ENCODE peak calls at places on chromosome 1, in four cellular contexts. M, S, O and G are unnamed samples.

GRCh38 chr1:8671313-8671917 is 146.0 kb downstream of the RERE start:
- DNase-seq in O (peak; percentile 71), S (no peak), M (peak; percentile 91), G (peak; percentile 56)

GRCh38 chr1:169692766-169693460 is 18.5 kb downstream of the SELL start:
- DNase-seq in M (no peak), S (no peak), O (no peak), G (no peak)

GRCh38 chr1:117570988-117571409 is 34.8 kb upstream of the TENT5C start:
- DNase-seq in O (peak; percentile 83), M (no peak), S (no peak), G (no peak)

GRCh38 chr1:38915352-38915948 is 26.2 kb downstream of the RHBDL2 start:
- DNase-seq in M (no peak), S (no peak), O (no peak), G (peak; percentile 15)

GRCh38 chr1:156155760-156156495 is 2.5 kb downstream of the SEMA4A start:
- DNase-seq in S (no peak), O (no peak), M (no peak), G (no peak)

GRCh38 chr1:33099290-33100118 is 18.6 kb downstream of the AZIN2 start:
- DNase-seq in O (peak; percentile 97), M (peak; percentile 100), S (peak; percentile 40), G (peak; percentile 100)

GRCh38 chr1:29675481-29676263 is 439.4 kb downstream of the PTPRU start:
- DNase-seq in O (no peak), M (peak; percentile 9), S (no peak), G (no peak)

GRCh38 chr1:18554101-18554500 is 73.4 kb downstream of the KLHDC7A start:
- DNase-seq in S (no peak), M (no peak), O (no peak), G (no peak)

GRCh38 chr1:204834752-204835151 is 35.9 kb upstream of the NFASC start:
- DNase-seq in M (no peak), S (no peak), O (no peak), G (no peak)

GRCh38 chr1:175169305-175170018 is 23.1 kb downstream of the KIAA0040 start:
- DNase-seq in S (no peak), O (peak; percentile 88), M (peak; percentile 22), G (no peak)

GRCh38 chr1:58200437-58200836 is 346.1 kb downstream of the OMA1 start:
- DNase-seq in O (no peak), M (no peak), S (no peak), G (no peak)

GRCh38 chr1:33446590-33446989 is 15.7 kb upstream of the PHC2 start:
- DNase-seq in O (no peak), M (no peak), S (no peak), G (no peak)

GRCh38 chr1:167430134-167430848 is 88.0 kb downstream of the CD247 start:
- DNase-seq in O (no peak), S (peak; percentile 41), M (no peak), G (no peak)

GRCh38 chr1:192544983-192545393 is 30.6 kb upstream of the RGS1 start:
- DNase-seq in O (peak; percentile 39), S (peak; percentile 47), M (peak; percentile 83), G (no peak)

GRCh38 chr1:18302788-18303413 is 177.8 kb upstream of the KLHDC7A start:
- DNase-seq in S (no peak), O (no peak), M (no peak), G (no peak)

GRCh38 chr1:166080277-166080964 is 86.4 kb downstream of the FAM78B start:
- DNase-seq in O (no peak), S (no peak), M (no peak), G (no peak)

GRCh38 chr1:47495176-47495713 is 57.4 kb downstream of the FOXD2 start:
- DNase-seq in M (no peak), O (no peak), S (no peak), G (no peak)

GRCh38 chr1:169624122-169624521 is 5.8 kb downstream of the SELP start:
- DNase-seq in O (no peak), M (no peak), S (no peak), G (no peak)

GRCh38 chr1:40708750-40709099 is 17.2 kb downstream of the NFYC start:
- DNase-seq in S (no peak), O (peak; percentile 66), M (peak; percentile 91), G (peak; percentile 70)

GRCh38 chr1:54809496-54810074 is 8.5 kb upstream of the TTC22 start:
- DNase-seq in O (no peak), S (no peak), M (no peak), G (no peak)

GRCh38 chr1:54807756-54808155 is 6.6 kb upstream of the TTC22 start:
- DNase-seq in O (no peak), M (no peak), S (no peak), G (no peak)

GRCh38 chr1:54810144-54810942 is 9.2 kb upstream of the TTC22 start:
- DNase-seq in O (peak; percentile 80), M (peak; percentile 64), S (peak; percentile 36), G (peak; percentile 1)

GRCh38 chr1:54806931-54807611 is 5.9 kb upstream of the TTC22 start:
- DNase-seq in M (no peak), S (no peak), O (peak; percentile 76), G (no peak)

GRCh38 chr1:54808443-54809207 is 7.5 kb upstream of the TTC22 start:
- DNase-seq in M (no peak), S (no peak), O (no peak), G (no peak)
- TF ChIP-seq CTCF in M (peak; percentile 44), S (no peak), O (no peak), G (peak; percentile 38)

DNA sequence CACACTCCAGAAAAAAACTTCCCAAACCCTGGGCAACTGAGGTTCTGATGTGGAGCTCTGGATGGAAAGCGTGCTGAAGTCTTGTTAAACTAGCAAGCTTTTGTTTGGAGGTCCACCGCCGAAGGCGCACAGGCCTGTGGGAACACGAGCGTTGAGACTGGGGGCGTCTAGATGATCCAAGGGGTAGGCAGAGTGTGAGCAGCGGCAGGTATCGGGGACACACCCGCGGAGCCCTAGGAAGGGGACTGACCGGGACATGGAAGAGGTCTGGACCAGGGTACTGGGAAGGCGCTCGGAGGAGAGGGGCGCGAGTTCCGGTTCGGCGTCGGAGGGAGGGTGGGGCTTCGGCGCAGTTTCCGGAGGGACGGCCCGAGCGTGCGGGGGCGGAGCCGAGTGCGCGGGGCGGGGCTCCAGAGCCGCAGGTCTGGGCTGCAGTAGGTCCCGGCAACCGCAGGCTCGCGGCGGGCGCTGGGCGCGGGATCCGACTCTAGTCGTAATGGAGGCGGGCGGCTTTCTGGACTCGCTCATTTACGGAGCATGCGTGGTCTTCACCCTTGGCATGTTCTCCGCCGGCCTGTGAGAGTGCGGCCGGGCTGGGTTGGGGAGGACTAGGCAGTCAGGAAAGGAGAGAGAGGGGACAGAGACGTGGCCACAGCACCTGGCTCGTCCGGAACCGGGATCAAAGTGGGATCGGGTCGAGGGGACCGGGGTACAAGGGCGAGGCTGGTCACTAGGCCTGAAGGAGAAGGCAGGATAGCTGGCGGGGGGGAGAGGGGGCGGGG is at the start of gene SLC50A1:
- DNase-seq in O (peak; percentile 97), S (peak; percentile 97), M (peak; percentile 97), G (peak; percentile 79)
- TF ChIP-seq CTCF in O (no peak), S (no peak), M (no peak), G (peak; percentile 15)

GRCh38 chr1:101507547-101507971 is 270.7 kb downstream of the S1PR1 start:
- DNase-seq in M (peak; percentile 34), O (no peak), S (no peak), G (no peak)

GRCh38 chr1:101511501-101511900 is 274.7 kb downstream of the S1PR1 start:
- DNase-seq in S (no peak), O (no peak), M (no peak), G (no peak)

GRCh38 chr1:101509370-101509769 is 272.6 kb downstream of the S1PR1 start:
- DNase-seq in O (no peak), S (no peak), M (no peak), G (no peak)

GRCh38 chr1:101506541-101507164 is 269.8 kb downstream of the S1PR1 start:
- DNase-seq in S (peak; percentile 8), M (peak; percentile 57), O (peak; percentile 68), G (no peak)
- TF ChIP-seq CTCF in S (peak; percentile 77), M (peak; percentile 77), O (peak; percentile 84), G (peak; percentile 79)

DNA sequence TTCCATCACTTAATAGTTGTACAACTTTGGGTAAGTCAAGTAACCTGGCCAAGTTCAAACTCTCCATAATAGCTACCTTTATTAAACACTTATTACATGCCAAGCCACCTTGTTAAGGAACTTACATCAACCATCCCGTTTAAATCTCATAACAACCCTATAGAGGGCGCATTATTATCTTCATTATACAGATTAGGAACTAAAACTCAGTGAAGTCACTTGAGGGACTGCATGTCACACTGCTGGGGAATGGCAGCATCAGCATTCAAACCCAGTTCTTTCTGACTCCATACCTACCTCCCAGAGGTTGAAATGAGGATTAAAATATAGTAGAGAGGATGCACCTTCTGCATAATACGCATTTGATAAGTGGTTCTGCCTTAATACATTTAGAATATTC is 47.1 kb upstream of the PLA2G2C start:
- DNase-seq in S (no peak), O (peak; percentile 70), M (peak; percentile 28), G (no peak)
- TF ChIP-seq CTCF in S (peak; percentile 25), O (peak; percentile 74), M (peak; percentile 43), G (peak; percentile 55)

DNA sequence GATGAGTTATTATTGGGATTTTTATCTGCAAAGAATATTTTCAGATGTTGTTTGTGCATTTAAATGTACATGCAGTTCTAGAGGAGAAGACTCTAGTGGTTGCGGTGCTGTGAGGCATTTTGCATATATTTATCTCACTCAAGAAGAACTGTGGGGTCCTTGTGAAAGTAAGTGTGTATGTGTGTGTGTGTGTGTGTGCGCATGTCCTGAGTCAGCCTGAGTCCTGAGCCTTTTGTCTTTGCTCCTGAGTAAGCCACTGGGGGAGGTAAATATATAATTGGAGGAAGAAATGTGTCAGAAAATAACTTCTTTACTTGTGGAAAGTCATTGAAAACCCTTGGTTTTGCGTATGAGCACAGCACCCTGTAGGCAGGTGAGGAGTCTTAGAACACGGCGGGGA is 55.6 kb upstream of the CD34 start:
- DNase-seq in O (no peak), M (no peak), S (no peak), G (no peak)
- TF ChIP-seq CTCF in O (no peak), M (no peak), S (no peak), G (no peak)

DNA sequence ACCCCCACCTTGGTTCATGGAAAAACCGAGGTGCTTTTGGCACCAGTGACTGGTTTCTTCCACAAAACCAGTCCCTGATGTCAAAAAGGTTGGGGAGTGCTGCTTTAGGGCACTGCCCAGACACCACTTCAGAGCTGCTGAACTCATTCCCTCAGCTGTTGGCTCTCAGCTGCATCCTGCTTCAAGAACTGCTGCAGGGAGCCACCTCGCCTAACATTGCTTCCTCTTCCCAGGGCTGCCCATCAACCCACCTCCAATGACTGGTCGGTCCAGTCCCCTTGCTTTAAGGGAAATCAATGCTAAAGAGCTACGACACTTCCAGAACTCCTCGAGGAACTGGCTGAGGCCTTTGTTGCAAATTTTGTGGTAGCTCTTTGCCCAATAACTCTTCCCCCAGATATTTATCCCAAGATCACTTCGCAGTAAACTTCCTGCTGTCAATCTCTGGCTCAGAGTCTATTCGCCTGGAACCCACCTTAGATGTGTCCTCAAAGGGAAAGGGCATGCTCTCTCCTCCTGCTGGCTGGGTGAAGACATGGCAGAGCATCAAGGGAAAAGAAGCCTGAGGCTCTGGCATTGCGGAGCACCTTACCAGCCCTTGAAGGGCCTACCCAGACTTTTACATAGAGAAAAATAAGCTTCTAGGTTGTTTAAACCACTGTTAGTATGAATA is 29.0 kb downstream of the C1orf52 start:
- DNase-seq in M (no peak), O (peak; percentile 23), S (no peak), G (no peak)
- TF ChIP-seq CTCF in M (peak; percentile 25), O (peak; percentile 42), S (peak; percentile 47), G (peak; percentile 33)

DNA sequence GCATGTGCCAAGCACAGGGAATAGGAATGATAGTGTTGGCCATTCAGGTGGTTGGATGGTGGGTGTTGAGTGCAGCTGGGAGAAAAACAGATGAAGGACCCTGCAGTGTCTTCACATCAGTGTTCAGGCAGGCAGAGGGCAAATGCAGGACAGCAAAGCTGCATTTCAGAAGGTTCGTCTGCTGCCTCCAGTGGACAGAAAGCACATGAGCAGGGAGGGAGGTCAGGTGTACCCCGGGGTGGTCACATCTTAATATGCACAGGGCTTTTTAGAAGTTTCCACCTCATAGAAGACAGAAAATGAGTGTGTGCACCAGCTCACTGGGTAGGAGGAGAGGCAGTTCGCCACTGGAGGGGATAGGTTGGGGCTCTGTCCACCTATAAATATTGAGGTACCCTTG is 184.9 kb downstream of the SLC35F3 start:
- DNase-seq in M (no peak), O (no peak), S (no peak), G (no peak)
- TF ChIP-seq CTCF in M (no peak), O (peak; percentile 38), S (peak; percentile 43), G (peak; percentile 11)